ENCODE peak calls at places on chromosomes 5 and 9, in six cellular contexts. One of them, this sample, is unnamed.

GRCh38 chr5:143922718-143923117 is 110.8 kb downstream of the HMHB1 start:
- DNase-seq in NCI-H1930: no peak
- DNase-seq in naive thymus-derived CD8-positive, alpha-beta T cell: no peak
- DNase-seq in RWPE1: peak
- DNase-seq in activated CD8-positive, alpha-beta memory T cell treated with anti-CD3 and anti-CD28 coated beads for 4 hours: no peak
- DNase-seq in astrocyte of the cerebellum: no peak
- DNase-seq in this sample: no peak

GRCh38 chr5:10645146-10645545 is 81.3 kb downstream of the ANKRD33B start:
- DNase-seq in NCI-H1930: no peak
- DNase-seq in naive thymus-derived CD8-positive, alpha-beta T cell: no peak
- DNase-seq in RWPE1: no peak
- DNase-seq in activated CD8-positive, alpha-beta memory T cell treated with anti-CD3 and anti-CD28 coated beads for 4 hours: no peak
- DNase-seq in astrocyte of the cerebellum: no peak
- DNase-seq in this sample: no peak

GRCh38 chr9:97408562-97408961 is 3.3 kb upstream of the TDRD7 start:
- DNase-seq in NCI-H1930: no peak
- DNase-seq in naive thymus-derived CD8-positive, alpha-beta T cell: no peak
- DNase-seq in RWPE1: no peak
- DNase-seq in activated CD8-positive, alpha-beta memory T cell treated with anti-CD3 and anti-CD28 coated beads for 4 hours: no peak
- DNase-seq in astrocyte of the cerebellum: no peak
- DNase-seq in this sample: no peak

GRCh38 chr5:91486638-91487037 is 103.5 kb upstream of the ARRDC3 start:
- DNase-seq in NCI-H1930: no peak
- DNase-seq in naive thymus-derived CD8-positive, alpha-beta T cell: no peak
- DNase-seq in RWPE1: peak
- DNase-seq in activated CD8-positive, alpha-beta memory T cell treated with anti-CD3 and anti-CD28 coated beads for 4 hours: no peak
- DNase-seq in astrocyte of the cerebellum: no peak
- DNase-seq in this sample: no peak

GRCh38 chr5:127398508-127398907 is 107.9 kb downstream of the MEGF10 start:
- DNase-seq in NCI-H1930: no peak
- DNase-seq in naive thymus-derived CD8-positive, alpha-beta T cell: no peak
- DNase-seq in RWPE1: no peak
- DNase-seq in activated CD8-positive, alpha-beta memory T cell treated with anti-CD3 and anti-CD28 coated beads for 4 hours: no peak
- DNase-seq in astrocyte of the cerebellum: no peak
- DNase-seq in this sample: no peak

GRCh38 chr9:96617439-96618185 is 2.0 kb downstream of the CDC14B start:
- DNase-seq in NCI-H1930: no peak
- DNase-seq in naive thymus-derived CD8-positive, alpha-beta T cell: no peak
- DNase-seq in RWPE1: no peak
- DNase-seq in activated CD8-positive, alpha-beta memory T cell treated with anti-CD3 and anti-CD28 coated beads for 4 hours: no peak
- DNase-seq in astrocyte of the cerebellum: no peak
- DNase-seq in this sample: no peak

GRCh38 chr5:963673-964531 is 44.7 kb upstream of the NKD2 start:
- DNase-seq in NCI-H1930: no peak
- DNase-seq in naive thymus-derived CD8-positive, alpha-beta T cell: peak
- DNase-seq in RWPE1: no peak
- DNase-seq in activated CD8-positive, alpha-beta memory T cell treated with anti-CD3 and anti-CD28 coated beads for 4 hours: no peak
- DNase-seq in astrocyte of the cerebellum: no peak
- DNase-seq in this sample: no peak

GRCh38 chr5:59066367-59067163 is 483.7 kb downstream of the RAB3C start:
- DNase-seq in NCI-H1930: no peak
- DNase-seq in naive thymus-derived CD8-positive, alpha-beta T cell: no peak
- DNase-seq in RWPE1: no peak
- DNase-seq in activated CD8-positive, alpha-beta memory T cell treated with anti-CD3 and anti-CD28 coated beads for 4 hours: no peak
- DNase-seq in astrocyte of the cerebellum: no peak
- DNase-seq in this sample: no peak

GRCh38 chr9:106468431-106468830 is 394.5 kb upstream of the ZNF462 start:
- DNase-seq in NCI-H1930: no peak
- DNase-seq in naive thymus-derived CD8-positive, alpha-beta T cell: no peak
- DNase-seq in RWPE1: no peak
- DNase-seq in activated CD8-positive, alpha-beta memory T cell treated with anti-CD3 and anti-CD28 coated beads for 4 hours: no peak
- DNase-seq in astrocyte of the cerebellum: no peak
- DNase-seq in this sample: no peak

GRCh38 chr5:74309050-74309449 is 331.5 kb downstream of the ENC1 start:
- DNase-seq in NCI-H1930: no peak
- DNase-seq in naive thymus-derived CD8-positive, alpha-beta T cell: no peak
- DNase-seq in RWPE1: no peak
- DNase-seq in activated CD8-positive, alpha-beta memory T cell treated with anti-CD3 and anti-CD28 coated beads for 4 hours: no peak
- DNase-seq in astrocyte of the cerebellum: no peak
- DNase-seq in this sample: no peak

GRCh38 chr5:146081685-146082084 is 23.7 kb downstream of the PLAC8L1 start:
- DNase-seq in NCI-H1930: no peak
- DNase-seq in naive thymus-derived CD8-positive, alpha-beta T cell: no peak
- DNase-seq in RWPE1: no peak
- DNase-seq in activated CD8-positive, alpha-beta memory T cell treated with anti-CD3 and anti-CD28 coated beads for 4 hours: no peak
- DNase-seq in astrocyte of the cerebellum: no peak
- DNase-seq in this sample: no peak

GRCh38 chr9:132094314-132094791 is 14.7 kb upstream of the MED27 start:
- DNase-seq in NCI-H1930: no peak
- DNase-seq in naive thymus-derived CD8-positive, alpha-beta T cell: no peak
- DNase-seq in RWPE1: no peak
- DNase-seq in activated CD8-positive, alpha-beta memory T cell treated with anti-CD3 and anti-CD28 coated beads for 4 hours: no peak
- DNase-seq in astrocyte of the cerebellum: peak
- DNase-seq in this sample: no peak

GRCh38 chr9:17401858-17402257 is 177.0 kb upstream of the SH3GL2 start:
- DNase-seq in NCI-H1930: no peak
- DNase-seq in naive thymus-derived CD8-positive, alpha-beta T cell: no peak
- DNase-seq in RWPE1: no peak
- DNase-seq in activated CD8-positive, alpha-beta memory T cell treated with anti-CD3 and anti-CD28 coated beads for 4 hours: no peak
- DNase-seq in astrocyte of the cerebellum: no peak
- DNase-seq in this sample: no peak

GRCh38 chr5:176317534-176318374 is 43.8 kb downstream of the KIAA1191 start:
- DNase-seq in NCI-H1930: no peak
- DNase-seq in naive thymus-derived CD8-positive, alpha-beta T cell: no peak
- DNase-seq in RWPE1: no peak
- DNase-seq in activated CD8-positive, alpha-beta memory T cell treated with anti-CD3 and anti-CD28 coated beads for 4 hours: no peak
- DNase-seq in astrocyte of the cerebellum: no peak
- DNase-seq in this sample: no peak

GRCh38 chr5:142079243-142079642 is 29.3 kb upstream of the NDFIP1 start:
- DNase-seq in NCI-H1930: no peak
- DNase-seq in naive thymus-derived CD8-positive, alpha-beta T cell: no peak
- DNase-seq in RWPE1: no peak
- DNase-seq in activated CD8-positive, alpha-beta memory T cell treated with anti-CD3 and anti-CD28 coated beads for 4 hours: no peak
- DNase-seq in astrocyte of the cerebellum: no peak
- DNase-seq in this sample: peak

GRCh38 chr9:93001036-93001435 is 53.7 kb downstream of the FGD3 start:
- DNase-seq in NCI-H1930: no peak
- DNase-seq in naive thymus-derived CD8-positive, alpha-beta T cell: peak
- DNase-seq in RWPE1: no peak
- DNase-seq in activated CD8-positive, alpha-beta memory T cell treated with anti-CD3 and anti-CD28 coated beads for 4 hours: no peak
- DNase-seq in astrocyte of the cerebellum: no peak
- DNase-seq in this sample: no peak

GRCh38 chr5:168023190-168023589 is 268.3 kb upstream of the WWC1 start:
- DNase-seq in NCI-H1930: no peak
- DNase-seq in naive thymus-derived CD8-positive, alpha-beta T cell: no peak
- DNase-seq in RWPE1: no peak
- DNase-seq in activated CD8-positive, alpha-beta memory T cell treated with anti-CD3 and anti-CD28 coated beads for 4 hours: no peak
- DNase-seq in astrocyte of the cerebellum: no peak
- DNase-seq in this sample: no peak

GRCh38 chr5:86679529-86679928 is 61.8 kb downstream of the COX7C start:
- DNase-seq in NCI-H1930: no peak
- DNase-seq in naive thymus-derived CD8-positive, alpha-beta T cell: peak
- DNase-seq in RWPE1: peak
- DNase-seq in activated CD8-positive, alpha-beta memory T cell treated with anti-CD3 and anti-CD28 coated beads for 4 hours: no peak
- DNase-seq in astrocyte of the cerebellum: peak
- DNase-seq in this sample: peak

GRCh38 chr9:34070601-34071340 is 22.1 kb upstream of the UBAP2 start:
- DNase-seq in NCI-H1930: no peak
- DNase-seq in naive thymus-derived CD8-positive, alpha-beta T cell: no peak
- DNase-seq in RWPE1: no peak
- DNase-seq in activated CD8-positive, alpha-beta memory T cell treated with anti-CD3 and anti-CD28 coated beads for 4 hours: no peak
- DNase-seq in astrocyte of the cerebellum: no peak
- DNase-seq in this sample: no peak

GRCh38 chr9:35844628-35845301 is 15.7 kb downstream of the TMEM8B start:
- DNase-seq in NCI-H1930: no peak
- DNase-seq in naive thymus-derived CD8-positive, alpha-beta T cell: peak
- DNase-seq in RWPE1: peak
- DNase-seq in activated CD8-positive, alpha-beta memory T cell treated with anti-CD3 and anti-CD28 coated beads for 4 hours: no peak
- DNase-seq in astrocyte of the cerebellum: peak
- DNase-seq in this sample: no peak

GRCh38 chr5:150615141-150615699 is 25.2 kb upstream of the SYNPO start:
- DNase-seq in NCI-H1930: no peak
- DNase-seq in naive thymus-derived CD8-positive, alpha-beta T cell: no peak
- DNase-seq in RWPE1: no peak
- DNase-seq in activated CD8-positive, alpha-beta memory T cell treated with anti-CD3 and anti-CD28 coated beads for 4 hours: no peak
- DNase-seq in astrocyte of the cerebellum: no peak
- DNase-seq in this sample: no peak

GRCh38 chr9:28820741-28821140 is 1247.5 kb upstream of the C9orf72 start:
- DNase-seq in NCI-H1930: no peak
- DNase-seq in naive thymus-derived CD8-positive, alpha-beta T cell: no peak
- DNase-seq in RWPE1: no peak
- DNase-seq in activated CD8-positive, alpha-beta memory T cell treated with anti-CD3 and anti-CD28 coated beads for 4 hours: no peak
- DNase-seq in astrocyte of the cerebellum: no peak
- DNase-seq in this sample: no peak

GRCh38 chr9:123883634-123884033 is 46.3 kb downstream of the DENND1A start:
- DNase-seq in NCI-H1930: no peak
- DNase-seq in naive thymus-derived CD8-positive, alpha-beta T cell: no peak
- DNase-seq in RWPE1: peak
- DNase-seq in activated CD8-positive, alpha-beta memory T cell treated with anti-CD3 and anti-CD28 coated beads for 4 hours: no peak
- DNase-seq in astrocyte of the cerebellum: no peak
- DNase-seq in this sample: no peak

GRCh38 chr5:16808021-16808420 is 128.1 kb downstream of the MYO10 start:
- DNase-seq in NCI-H1930: no peak
- DNase-seq in naive thymus-derived CD8-positive, alpha-beta T cell: no peak
- DNase-seq in RWPE1: peak
- DNase-seq in activated CD8-positive, alpha-beta memory T cell treated with anti-CD3 and anti-CD28 coated beads for 4 hours: no peak
- DNase-seq in astrocyte of the cerebellum: no peak
- DNase-seq in this sample: no peak

GRCh38 chr9:115263731-115264130 is 145.8 kb upstream of the TNC start:
- DNase-seq in NCI-H1930: no peak
- DNase-seq in naive thymus-derived CD8-positive, alpha-beta T cell: no peak
- DNase-seq in RWPE1: no peak
- DNase-seq in activated CD8-positive, alpha-beta memory T cell treated with anti-CD3 and anti-CD28 coated beads for 4 hours: no peak
- DNase-seq in astrocyte of the cerebellum: no peak
- DNase-seq in this sample: no peak